ENCODE peak calls at places on chromosomes 11 and 22, in four cellular contexts. One of them, this sample, is unnamed.

GRCh38 chr11:64459016-64459415 is 100.1 kb downstream of the RPS6KA4 start:
- DNase-seq in right lobe of liver: peak
- DNase-seq in suprapubic skin: peak
- DNase-seq in RWPE1: no peak
- DNase-seq in this sample: peak

GRCh38 chr11:101840720-101841119 is 74.1 kb upstream of the CEP126 start:
- DNase-seq in right lobe of liver: no peak
- DNase-seq in suprapubic skin: no peak
- DNase-seq in RWPE1: no peak
- DNase-seq in this sample: no peak

GRCh38 chr11:64767344-64768299 is 7.8 kb upstream of the PYGM start:
- DNase-seq in right lobe of liver: no peak
- DNase-seq in suprapubic skin: peak
- DNase-seq in RWPE1: no peak
- DNase-seq in this sample: peak

GRCh38 chr11:13118194-13118593 is 109.1 kb downstream of the RASSF10 start:
- DNase-seq in right lobe of liver: no peak
- DNase-seq in suprapubic skin: no peak
- DNase-seq in RWPE1: peak
- DNase-seq in this sample: no peak

GRCh38 chr11:42802211-42802918 is 509.4 kb upstream of the API5 start:
- DNase-seq in right lobe of liver: no peak
- DNase-seq in suprapubic skin: no peak
- DNase-seq in RWPE1: no peak
- DNase-seq in this sample: no peak

GRCh38 chr11:70153133-70153727 is 49.9 kb upstream of the FADD start:
- DNase-seq in right lobe of liver: no peak
- DNase-seq in suprapubic skin: no peak
- DNase-seq in RWPE1: no peak
- DNase-seq in this sample: no peak

GRCh38 chr22:20803696-20804324 is 29.9 kb downstream of the SERPIND1 start:
- DNase-seq in right lobe of liver: peak
- DNase-seq in suprapubic skin: no peak
- DNase-seq in RWPE1: no peak
- DNase-seq in this sample: peak

GRCh38 chr11:6219359-6219758 is 14.0 kb downstream of the C11orf42 start:
- DNase-seq in right lobe of liver: no peak
- DNase-seq in suprapubic skin: no peak
- DNase-seq in RWPE1: peak
- DNase-seq in this sample: no peak

GRCh38 chr11:34988294-34989255 is 72.2 kb downstream of the PDHX start:
- DNase-seq in right lobe of liver: no peak
- DNase-seq in suprapubic skin: no peak
- DNase-seq in RWPE1: no peak
- DNase-seq in this sample: no peak

GRCh38 chr11:73320786-73321325 is 12.8 kb downstream of the ARHGEF17 start:
- DNase-seq in right lobe of liver: no peak
- DNase-seq in suprapubic skin: no peak
- DNase-seq in RWPE1: no peak
- DNase-seq in this sample: no peak

GRCh38 chr11:121104223-121104831 is 3.3 kb downstream of the TECTA start:
- DNase-seq in right lobe of liver: no peak
- DNase-seq in suprapubic skin: no peak
- DNase-seq in RWPE1: no peak
- DNase-seq in this sample: no peak

GRCh38 chr11:72629266-72629665 is 45.0 kb downstream of the PDE2A start:
- DNase-seq in right lobe of liver: no peak
- DNase-seq in suprapubic skin: no peak
- DNase-seq in RWPE1: no peak
- DNase-seq in this sample: no peak

GRCh38 chr11:8838248-8838647 is 72.7 kb upstream of the AKIP1 start:
- DNase-seq in right lobe of liver: no peak
- DNase-seq in suprapubic skin: peak
- DNase-seq in RWPE1: no peak
- DNase-seq in this sample: no peak

GRCh38 chr22:48536691-48537591 is 1290.7 kb downstream of the BRD1 start:
- DNase-seq in right lobe of liver: no peak
- DNase-seq in suprapubic skin: no peak
- DNase-seq in RWPE1: no peak
- DNase-seq in this sample: no peak

GRCh38 chr11:27599217-27599616 is 92.6 kb upstream of the LIN7C start:
- DNase-seq in right lobe of liver: no peak
- DNase-seq in suprapubic skin: no peak
- DNase-seq in RWPE1: no peak
- DNase-seq in this sample: no peak

GRCh38 chr11:133955091-133955846 is 1.5 kb downstream of the IGSF9B start:
- DNase-seq in right lobe of liver: no peak
- DNase-seq in suprapubic skin: no peak
- DNase-seq in RWPE1: no peak
- DNase-seq in this sample: no peak

GRCh38 chr22:25169278-25170031 is 30.2 kb upstream of the CRYBB3 start:
- DNase-seq in right lobe of liver: peak
- DNase-seq in suprapubic skin: no peak
- DNase-seq in RWPE1: no peak
- DNase-seq in this sample: peak

DNA sequence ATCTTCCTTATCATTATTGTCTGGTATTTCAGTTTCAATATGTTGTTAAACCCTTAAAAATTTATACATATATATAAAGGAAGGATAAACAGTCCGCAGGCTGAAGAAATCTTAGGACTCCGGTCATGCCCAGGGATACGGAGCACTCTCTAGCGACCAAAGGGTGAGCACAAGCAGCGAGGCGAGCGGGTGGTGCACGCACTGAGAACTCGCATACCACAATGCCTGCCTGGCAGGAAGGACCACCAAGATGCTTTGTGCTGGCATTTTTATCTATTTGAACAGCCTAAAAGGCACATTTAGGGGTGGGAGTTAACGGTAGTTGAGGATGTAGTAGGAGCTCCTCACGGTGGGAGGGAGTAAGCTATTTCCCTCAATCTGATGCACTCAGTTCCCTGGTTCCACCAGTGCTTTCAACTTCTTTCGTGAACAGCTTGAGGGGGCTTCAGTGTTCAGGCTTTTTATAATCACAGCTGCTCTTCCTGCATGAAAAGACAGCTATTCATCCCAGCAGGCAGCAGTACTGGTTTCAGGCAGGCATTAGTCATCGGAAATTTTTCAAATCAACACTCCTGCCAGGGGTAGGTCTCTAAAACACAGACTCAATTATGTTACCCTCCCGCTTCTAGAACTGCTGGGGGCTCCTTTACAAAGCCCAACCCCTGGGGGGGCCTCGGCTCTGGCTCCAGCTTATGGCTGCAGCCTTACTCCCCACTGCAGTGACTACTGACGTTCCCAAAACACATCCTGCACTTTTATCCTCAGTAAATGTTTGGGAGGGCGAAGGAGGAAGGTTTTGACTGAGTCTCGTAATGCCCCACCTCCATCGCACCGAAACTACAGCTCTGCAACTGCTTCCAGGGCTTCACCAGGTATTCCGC is 6.0 kb downstream of the POLDIP3 start:
- DNase-seq in right lobe of liver: no peak
- DNase-seq in suprapubic skin: no peak
- DNase-seq in RWPE1: no peak
- DNase-seq in this sample: no peak
- H3K27ac ChIP-seq in right lobe of liver: no peak
- H3K27ac ChIP-seq in suprapubic skin: peak
- H3K27ac ChIP-seq in RWPE1: peak
- H3K27ac ChIP-seq in this sample: peak

DNA sequence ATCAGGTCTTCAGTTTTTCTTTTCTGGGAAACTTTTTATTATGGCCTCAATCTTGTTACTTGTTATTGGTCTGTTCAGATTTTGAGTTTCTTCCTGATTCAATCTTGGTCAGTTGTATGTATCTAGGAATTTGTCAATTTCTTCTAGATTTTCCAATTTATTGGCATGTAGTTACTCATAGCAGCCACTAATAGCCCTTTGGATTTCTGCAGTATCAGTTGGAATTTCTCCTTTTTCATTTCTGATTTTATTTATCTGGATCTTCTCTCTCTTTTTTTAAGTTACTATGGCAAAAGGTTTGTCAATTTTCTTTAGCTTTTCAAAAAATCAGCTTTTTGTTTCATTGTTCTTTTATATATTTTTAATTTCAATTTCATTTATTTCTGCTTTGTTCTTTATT is 419.6 kb upstream of the KIRREL3 start:
- DNase-seq in right lobe of liver: no peak
- DNase-seq in suprapubic skin: no peak
- DNase-seq in RWPE1: no peak
- DNase-seq in this sample: no peak
- TF ChIP-seq CTCF in right lobe of liver: no peak
- TF ChIP-seq CTCF in suprapubic skin: no peak
- TF ChIP-seq CTCF in RWPE1: no peak
- TF ChIP-seq CTCF in this sample: no peak

DNA sequence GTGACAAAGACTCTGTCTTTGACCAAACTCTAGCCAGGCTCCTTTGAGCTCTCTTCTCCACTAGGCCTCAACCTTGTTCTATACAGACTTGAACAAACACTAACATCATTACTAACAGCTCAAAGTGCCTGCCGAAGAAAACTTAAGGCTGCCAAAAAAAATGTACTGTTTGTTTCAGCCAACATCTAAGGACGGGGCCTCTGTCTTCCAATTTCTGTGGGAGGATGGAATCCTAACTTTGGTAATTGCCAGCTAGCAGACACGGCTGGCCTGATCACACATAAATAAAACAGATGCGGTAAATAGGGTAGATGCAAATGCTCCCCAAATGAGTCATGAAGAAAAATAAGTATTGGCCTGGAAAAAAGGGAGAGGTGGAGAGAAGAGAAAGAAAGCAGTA is 394.3 kb downstream of the TMEM135 start:
- DNase-seq in right lobe of liver: no peak
- DNase-seq in suprapubic skin: no peak
- DNase-seq in RWPE1: no peak
- DNase-seq in this sample: no peak
- H3K27ac ChIP-seq in right lobe of liver: no peak
- H3K27ac ChIP-seq in suprapubic skin: no peak
- H3K27ac ChIP-seq in RWPE1: no peak
- H3K27ac ChIP-seq in this sample: no peak

GRCh38 chr11:93694109-93694508 is 32.6 kb downstream of the CEP295 start:
- DNase-seq in right lobe of liver: no peak
- DNase-seq in suprapubic skin: no peak
- DNase-seq in RWPE1: no peak
- DNase-seq in this sample: no peak
- TF ChIP-seq CTCF in right lobe of liver: no peak
- TF ChIP-seq CTCF in suprapubic skin: no peak
- TF ChIP-seq CTCF in RWPE1: no peak
- TF ChIP-seq CTCF in this sample: peak

GRCh38 chr22:18055619-18056160 is 22.1 kb upstream of the PEX26 start:
- DNase-seq in right lobe of liver: no peak
- DNase-seq in suprapubic skin: no peak
- DNase-seq in RWPE1: no peak
- DNase-seq in this sample: no peak
- H3K27ac ChIP-seq in right lobe of liver: no peak
- H3K27ac ChIP-seq in suprapubic skin: peak
- H3K27ac ChIP-seq in RWPE1: peak
- H3K27ac ChIP-seq in this sample: peak

GRCh38 chr22:39139933-39140332 is 12.5 kb downstream of the CBX7 start:
- DNase-seq in right lobe of liver: no peak
- DNase-seq in suprapubic skin: no peak
- DNase-seq in RWPE1: no peak
- DNase-seq in this sample: no peak
- TF ChIP-seq CTCF in right lobe of liver: no peak
- TF ChIP-seq CTCF in suprapubic skin: no peak
- TF ChIP-seq CTCF in RWPE1: no peak
- TF ChIP-seq CTCF in this sample: no peak

DNA sequence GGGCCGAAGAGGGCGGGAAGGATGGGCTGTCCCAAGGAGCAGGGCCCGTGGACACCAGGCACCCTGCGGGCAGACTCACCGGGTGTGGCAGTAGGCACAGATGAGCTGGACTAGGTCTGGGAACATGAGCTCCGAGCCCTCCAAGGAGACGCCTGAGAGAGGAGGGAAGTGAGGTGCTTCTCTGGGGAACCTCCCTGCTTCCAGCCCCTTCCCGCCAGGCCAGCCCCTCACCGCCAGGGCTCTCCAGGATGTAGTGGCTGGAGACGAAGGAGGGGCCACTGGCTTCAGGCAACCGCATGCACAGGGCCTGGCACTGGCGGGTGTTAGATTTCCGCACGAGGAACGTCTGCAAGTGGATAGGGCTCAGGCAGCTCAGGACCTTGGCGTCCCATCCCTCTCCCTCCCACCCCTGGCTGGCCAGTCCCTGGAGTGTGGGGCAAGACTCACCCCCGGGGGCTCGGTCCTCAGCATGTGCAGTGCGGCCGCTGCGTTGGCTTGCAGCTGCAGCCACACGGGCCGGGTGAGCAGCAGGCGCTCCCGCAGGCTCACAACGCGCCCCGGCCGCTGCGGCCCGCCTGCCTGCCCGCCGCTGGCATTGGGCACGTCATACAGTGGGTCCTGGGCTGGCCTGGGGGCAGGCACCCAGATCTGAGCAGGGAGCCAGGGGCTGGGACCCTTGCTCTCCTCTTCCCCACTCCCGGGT is 552 bp downstream of the RIN1 start:
- DNase-seq in right lobe of liver: no peak
- DNase-seq in suprapubic skin: no peak
- DNase-seq in RWPE1: peak
- DNase-seq in this sample: no peak
- H3K27ac ChIP-seq in right lobe of liver: no peak
- H3K27ac ChIP-seq in suprapubic skin: peak
- H3K27ac ChIP-seq in RWPE1: peak
- H3K27ac ChIP-seq in this sample: peak

This sample was measured in Peyer's patch.